ENCODE peak calls at places on chromosomes 3 and 15, in four cellular contexts. W, K, V and Q are unnamed samples.

GRCh38 chr15:30990451-30991300 is 752 bp downstream of the MTMR10 start:
- DNase-seq in W (peak), K (no peak), V (no peak), Q (no peak)

GRCh38 chr15:100721758-100722550 is 119.6 kb downstream of the ASB7 start:
- DNase-seq in W (peak), K (peak), V (no peak), Q (peak)

GRCh38 chr3:30852833-30853232 is 41.6 kb downstream of the GADL1 start:
- DNase-seq in W (no peak), K (no peak), V (no peak), Q (no peak)

GRCh38 chr15:52370010-52370409 is 74.4 kb upstream of the MYO5C start:
- DNase-seq in W (peak), K (no peak), V (no peak), Q (no peak)

GRCh38 chr15:65365229-65365628 is 12.6 kb downstream of the IGDCC3 start:
- DNase-seq in W (no peak), K (peak), V (peak), Q (no peak)

GRCh38 chr15:58369261-58369699 is 62.5 kb upstream of the LIPC start:
- DNase-seq in W (peak), K (no peak), V (no peak), Q (no peak)

GRCh38 chr3:100743535-100743934 is 34.2 kb downstream of the TFG start:
- DNase-seq in W (no peak), K (no peak), V (no peak), Q (no peak)

GRCh38 chr3:37898424-37898823 is 36.7 kb downstream of the CTDSPL start:
- DNase-seq in W (no peak), K (no peak), V (no peak), Q (no peak)

GRCh38 chr3:138408751-138409161 is 25.7 kb upstream of the ESYT3 start:
- DNase-seq in W (peak), K (no peak), V (peak), Q (no peak)

GRCh38 chr3:100149130-100149529 is 34.8 kb upstream of the FILIP1L start:
- DNase-seq in W (no peak), K (no peak), V (no peak), Q (no peak)

GRCh38 chr3:58528629-58529028 is 8.4 kb downstream of the ACOX2 start:
- DNase-seq in W (peak), K (no peak), V (no peak), Q (no peak)

GRCh38 chr3:180073561-180073960 is 36.8 kb upstream of the PEX5L start:
- DNase-seq in W (peak), K (no peak), V (peak), Q (no peak)

GRCh38 chr3:177860236-177860635 is 663.0 kb upstream of the TBL1XR1 start:
- DNase-seq in W (no peak), K (no peak), V (no peak), Q (no peak)

GRCh38 chr3:46731795-46732194 is 14.1 kb upstream of the PRSS50 start:
- DNase-seq in W (no peak), K (no peak), V (no peak), Q (no peak)

GRCh38 chr15:58070801-58071418 is 5.4 kb upstream of the ALDH1A2 start:
- DNase-seq in W (peak), K (peak), V (peak), Q (peak)

GRCh38 chr3:79369306-79369705 is 398.5 kb downstream of the ROBO1 start:
- DNase-seq in W (no peak), K (no peak), V (peak), Q (no peak)

GRCh38 chr3:13115991-13116390 is 42.8 kb upstream of the IQSEC1 start:
- DNase-seq in W (no peak), K (peak), V (no peak), Q (peak)

GRCh38 chr3:116877968-116878367 is 168.4 kb downstream of the TUSC7 start:
- DNase-seq in W (no peak), K (no peak), V (no peak), Q (no peak)

GRCh38 chr15:44726136-44726535 is 10.2 kb upstream of the TRIM69 start:
- DNase-seq in W (peak), K (no peak), V (no peak), Q (no peak)

GRCh38 chr3:105647047-105647446 is 221.8 kb downstream of the CBLB start:
- DNase-seq in W (peak), K (no peak), V (peak), Q (peak)

GRCh38 chr15:88998980-88999713 is 86.0 kb upstream of the MFGE8 start:
- DNase-seq in W (no peak), K (peak), V (peak), Q (no peak)

DNA sequence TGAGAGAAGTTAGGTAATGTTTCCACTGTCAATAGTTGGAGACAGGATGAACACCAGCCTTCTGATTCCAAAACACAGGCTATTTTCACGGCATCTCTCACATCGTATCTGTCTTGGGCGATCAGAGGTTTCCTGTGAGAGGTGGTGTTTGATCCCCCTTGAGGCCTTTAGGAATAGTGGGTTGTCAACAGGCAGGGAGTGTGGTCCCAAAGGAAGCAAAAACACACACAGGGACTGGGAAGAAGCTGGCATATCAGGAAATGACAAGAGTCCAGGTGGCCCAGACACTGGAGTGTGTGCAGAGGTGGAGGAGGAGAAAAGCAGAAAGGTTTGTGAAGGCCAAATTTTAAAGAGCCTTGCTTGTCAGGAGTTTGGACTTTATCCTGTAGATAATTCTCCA is 6.6 kb upstream of the MAGEF1 start:
- DNase-seq in W (no peak), K (no peak), V (peak), Q (no peak)
- H3K27ac ChIP-seq in W (no peak), K (no peak), V (no peak), Q (no peak)

GRCh38 chr3:157088133-157088488 is 71.8 kb downstream of the CCNL1 start:
- DNase-seq in W (no peak), K (no peak), V (no peak), Q (no peak)
- H3K27ac ChIP-seq in W (peak), K (peak), V (peak), Q (peak)

GRCh38 chr3:6281662-6282061 is 579.3 kb upstream of the GRM7 start:
- DNase-seq in W (no peak), K (no peak), V (no peak), Q (no peak)
- H3K27ac ChIP-seq in W (no peak), K (no peak), V (no peak), Q (no peak)

GRCh38 chr3:112392393-112393359 is 59.7 kb downstream of the CD200 start:
- DNase-seq in W (no peak), K (no peak), V (no peak), Q (no peak)
- H3K27ac ChIP-seq in W (peak), K (peak), V (no peak), Q (no peak)

DNA sequence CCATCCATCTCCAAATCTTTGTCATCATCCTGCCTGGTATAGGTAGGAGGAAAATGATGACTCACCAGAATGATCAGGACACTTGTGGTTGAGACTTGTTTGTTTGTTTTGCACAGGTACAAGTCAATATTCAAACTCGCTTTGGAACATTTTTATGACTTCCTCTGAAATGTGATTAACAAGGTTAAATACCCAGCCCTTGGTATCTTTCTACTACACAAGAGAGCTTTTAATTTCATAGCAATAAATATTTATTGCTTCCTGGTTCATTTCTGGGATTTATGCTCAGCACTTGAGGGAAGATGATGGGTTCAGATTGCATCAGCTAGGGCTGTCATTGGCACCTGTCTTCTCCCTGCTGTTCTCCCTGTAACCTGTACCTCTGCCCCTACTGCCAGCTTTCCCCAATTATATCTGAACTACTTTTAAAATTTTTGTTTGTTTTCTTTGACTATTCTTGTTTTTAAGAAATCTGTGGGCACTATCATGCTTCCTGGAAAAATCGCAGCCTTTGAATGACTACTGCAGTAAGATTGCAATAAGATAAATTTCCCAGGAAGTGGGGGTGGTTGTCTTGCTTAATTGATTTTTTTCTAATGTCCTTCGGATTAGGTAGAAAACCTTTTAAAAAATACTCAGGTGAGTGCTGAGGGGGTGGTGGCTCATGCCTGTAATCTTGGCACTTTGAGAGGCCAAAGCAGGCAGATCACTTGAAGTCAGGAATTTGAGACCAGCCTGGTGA is 24.3 kb upstream of the GCNT3 start:
- DNase-seq in W (no peak), K (no peak), V (no peak), Q (no peak)
- H3K27ac ChIP-seq in W (no peak), K (no peak), V (no peak), Q (no peak)

GRCh38 chr3:187979543-187979942 is 174.4 kb upstream of the LPP start:
- DNase-seq in W (no peak), K (no peak), V (no peak), Q (no peak)
- H3K27ac ChIP-seq in W (no peak), K (no peak), V (no peak), Q (no peak)

GRCh38 chr15:74843445-74843828 is 481 bp upstream of the ULK3 start:
- DNase-seq in W (no peak), K (no peak), V (no peak), Q (no peak)

GRCh38 chr15:74842581-74843444 is at the start of gene ULK3:
- DNase-seq in W (peak), K (peak), V (peak), Q (peak)

GRCh38 chr15:74845208-74845568 is 2.2 kb upstream of the ULK3 start:
- DNase-seq in W (no peak), K (no peak), V (no peak), Q (peak)

GRCh38 chr15:74844319-74845207 is 1.6 kb upstream of the ULK3 start:
- DNase-seq in W (no peak), K (no peak), V (no peak), Q (peak)

GRCh38 chr15:74843891-74844299 is 939 bp upstream of the ULK3 start:
- DNase-seq in W (no peak), K (peak), V (no peak), Q (no peak)
- H3K27ac ChIP-seq in W (no peak), K (no peak), V (no peak), Q (no peak)